ENCODE peak calls at places on chromosomes 5 and 9, in five cellular contexts. E is hippocampal formation, Q is Peyer's patch, X is NCI-H2081 treated with DMSO at 0.1 percent for 48 hours, Z is NCI-H1417. D is an unnamed sample.

GRCh38 chr5:78547731-78548189 is 100.8 kb downstream of the LHFPL2 start:
- DNase-seq in Q (no peak), X (no peak), Z (no peak), E (no peak), D (no peak)

GRCh38 chr9:114461468-114461867 is 43.8 kb downstream of the WHRN start:
- DNase-seq in Q (no peak), E (no peak), X (no peak), Z (no peak), D (no peak)

GRCh38 chr5:76716456-76717157 is 681 bp downstream of the F2R start:
- DNase-seq in E (no peak), X (no peak), Q (no peak), Z (no peak), D (no peak)

GRCh38 chr5:98563885-98564653 is 209.4 kb upstream of the RGMB start:
- DNase-seq in X (no peak), Q (no peak), Z (no peak), E (no peak), D (no peak)

GRCh38 chr9:128051932-128052734 is 15.0 kb downstream of the NAIF1 start:
- DNase-seq in X (no peak), E (no peak), Z (no peak), Q (peak; percentile 25), D (no peak)

GRCh38 chr5:33470544-33470943 is 29.8 kb downstream of the TARS1 start:
- DNase-seq in Q (no peak), E (peak; percentile 11), X (no peak), Z (peak; percentile 16), D (no peak)

GRCh38 chr5:35285011-35285410 is 54.7 kb upstream of the PRLR start:
- DNase-seq in Z (no peak), E (no peak), Q (no peak), X (no peak), D (no peak)

GRCh38 chr5:137279631-137280236 is 219.4 kb downstream of the SPOCK1 start:
- DNase-seq in X (no peak), Q (no peak), E (no peak), Z (peak; percentile 34), D (no peak)

GRCh38 chr5:136054133-136054996 is 25.6 kb downstream of the TGFBI start:
- DNase-seq in X (no peak), Q (no peak), E (no peak), Z (no peak), D (no peak)

GRCh38 chr9:34983209-34983608 is 6.3 kb upstream of the DNAJB5 start:
- DNase-seq in X (no peak), E (no peak), Q (peak; percentile 59), Z (no peak), D (no peak)

GRCh38 chr5:157280927-157281326 is 15.0 kb downstream of the CYFIP2 start:
- DNase-seq in Q (no peak), X (no peak), E (no peak), Z (no peak), D (no peak)

GRCh38 chr5:127561254-127561653 is 43.8 kb downstream of the PRRC1 start:
- DNase-seq in X (no peak), Q (no peak), E (no peak), Z (no peak), D (no peak)

D was measured in amygdala.